ENCODE peak calls at places on chromosomes 1 and 21, in five cellular contexts. One of them, this sample, is unnamed.

GRCh38 chr1:31771891-31772668 is 7.9 kb upstream of the ADGRB2 start:
- DNase-seq in memory B cell: no peak
- DNase-seq in ovary: no peak
- DNase-seq in stimulated activated CD4-positive, alpha-beta T cell treated with anti-CD3 and anti-CD28 coated beads, Interleukin-2, amount 100 ng/mL, for 48 hours: peak
- DNase-seq in MV-4-11: no peak
- DNase-seq in this sample: no peak

GRCh38 chr1:175183586-175183985 is 9.0 kb downstream of the KIAA0040 start:
- DNase-seq in memory B cell: no peak
- DNase-seq in ovary: no peak
- DNase-seq in stimulated activated CD4-positive, alpha-beta T cell treated with anti-CD3 and anti-CD28 coated beads, Interleukin-2, amount 100 ng/mL, for 48 hours: no peak
- DNase-seq in MV-4-11: no peak
- DNase-seq in this sample: no peak

GRCh38 chr1:244709491-244710368 is 56.8 kb downstream of the DESI2 start:
- DNase-seq in memory B cell: no peak
- DNase-seq in ovary: no peak
- DNase-seq in stimulated activated CD4-positive, alpha-beta T cell treated with anti-CD3 and anti-CD28 coated beads, Interleukin-2, amount 100 ng/mL, for 48 hours: no peak
- DNase-seq in MV-4-11: no peak
- DNase-seq in this sample: no peak

GRCh38 chr1:43799656-43800629 is 92.6 kb downstream of the ST3GAL3 start:
- DNase-seq in memory B cell: no peak
- DNase-seq in ovary: no peak
- DNase-seq in stimulated activated CD4-positive, alpha-beta T cell treated with anti-CD3 and anti-CD28 coated beads, Interleukin-2, amount 100 ng/mL, for 48 hours: no peak
- DNase-seq in MV-4-11: no peak
- DNase-seq in this sample: no peak

GRCh38 chr1:94884101-94884875 is 42.6 kb downstream of the CNN3 start:
- DNase-seq in memory B cell: no peak
- DNase-seq in ovary: peak
- DNase-seq in stimulated activated CD4-positive, alpha-beta T cell treated with anti-CD3 and anti-CD28 coated beads, Interleukin-2, amount 100 ng/mL, for 48 hours: no peak
- DNase-seq in MV-4-11: no peak
- DNase-seq in this sample: no peak

GRCh38 chr21:35178098-35178497 is 129.0 kb upstream of the RUNX1 start:
- DNase-seq in memory B cell: no peak
- DNase-seq in ovary: no peak
- DNase-seq in stimulated activated CD4-positive, alpha-beta T cell treated with anti-CD3 and anti-CD28 coated beads, Interleukin-2, amount 100 ng/mL, for 48 hours: no peak
- DNase-seq in MV-4-11: no peak
- DNase-seq in this sample: no peak

GRCh38 chr1:75908717-75909152 is 23.5 kb downstream of the ASB17 start:
- DNase-seq in memory B cell: no peak
- DNase-seq in ovary: no peak
- DNase-seq in stimulated activated CD4-positive, alpha-beta T cell treated with anti-CD3 and anti-CD28 coated beads, Interleukin-2, amount 100 ng/mL, for 48 hours: no peak
- DNase-seq in MV-4-11: peak
- DNase-seq in this sample: peak

GRCh38 chr21:31974454-31974985 is 101.7 kb downstream of the HUNK start:
- DNase-seq in memory B cell: no peak
- DNase-seq in ovary: no peak
- DNase-seq in stimulated activated CD4-positive, alpha-beta T cell treated with anti-CD3 and anti-CD28 coated beads, Interleukin-2, amount 100 ng/mL, for 48 hours: no peak
- DNase-seq in MV-4-11: peak
- DNase-seq in this sample: peak

GRCh38 chr1:222331765-222332164 is 216.1 kb downstream of the HHIPL2 start:
- DNase-seq in memory B cell: no peak
- DNase-seq in ovary: no peak
- DNase-seq in stimulated activated CD4-positive, alpha-beta T cell treated with anti-CD3 and anti-CD28 coated beads, Interleukin-2, amount 100 ng/mL, for 48 hours: no peak
- DNase-seq in MV-4-11: no peak
- DNase-seq in this sample: no peak

GRCh38 chr1:57704811-57705210 is 281.0 kb upstream of the DAB1 start:
- DNase-seq in memory B cell: no peak
- DNase-seq in ovary: no peak
- DNase-seq in stimulated activated CD4-positive, alpha-beta T cell treated with anti-CD3 and anti-CD28 coated beads, Interleukin-2, amount 100 ng/mL, for 48 hours: no peak
- DNase-seq in MV-4-11: no peak
- DNase-seq in this sample: no peak

GRCh38 chr1:117828206-117828605 is 101.2 kb downstream of the GDAP2 start:
- DNase-seq in memory B cell: no peak
- DNase-seq in ovary: peak
- DNase-seq in stimulated activated CD4-positive, alpha-beta T cell treated with anti-CD3 and anti-CD28 coated beads, Interleukin-2, amount 100 ng/mL, for 48 hours: no peak
- DNase-seq in MV-4-11: no peak
- DNase-seq in this sample: no peak

GRCh38 chr1:49104575-49104974 is 327.9 kb upstream of the BEND5 start:
- DNase-seq in memory B cell: no peak
- DNase-seq in ovary: no peak
- DNase-seq in stimulated activated CD4-positive, alpha-beta T cell treated with anti-CD3 and anti-CD28 coated beads, Interleukin-2, amount 100 ng/mL, for 48 hours: no peak
- DNase-seq in MV-4-11: no peak
- DNase-seq in this sample: no peak